ENCODE peak calls at places on chromosomes 16 and 17, in five cellular contexts. H, Y, Z, N and S are unnamed samples.

GRCh38 chr17:75295220-75296158 is 6.3 kb upstream of the SLC25A19 start:
- DNase-seq in Y (no peak), H (no peak), Z (no peak), N (peak; percentile 40), S (no peak)

GRCh38 chr17:7262192-7263070 is at the start of gene CLDN7:
- DNase-seq in N (no peak), Y (no peak), Z (no peak), H (no peak), S (no peak)

GRCh38 chr16:4004206-4004605 is 112.0 kb downstream of the ADCY9 start:
- DNase-seq in N (no peak), Y (no peak), H (no peak), Z (no peak), S (no peak)

GRCh38 chr16:50683689-50684374 is 2.7 kb upstream of the SNX20 start:
- DNase-seq in N (peak; percentile 67), H (no peak), Y (no peak), Z (no peak), S (peak; percentile 50)

GRCh38 chr17:76147211-76148014 is 6.4 kb upstream of the FOXJ1 start:
- DNase-seq in N (no peak), H (peak; percentile 31), Y (no peak), Z (no peak), S (no peak)

GRCh38 chr16:66287416-66287815 is 79.1 kb upstream of the CDH5 start:
- DNase-seq in Y (no peak), Z (no peak), H (no peak), N (no peak), S (no peak)

GRCh38 chr16:24036614-24037013 is 200.8 kb downstream of the PRKCB start:
- DNase-seq in N (peak; percentile 50), Z (peak; percentile 29), H (peak; percentile 40), Y (no peak), S (no peak)

GRCh38 chr17:72219824-72220473 is 99.1 kb downstream of the SOX9 start:
- DNase-seq in N (no peak), Y (no peak), H (no peak), Z (no peak), S (no peak)

GRCh38 chr17:42289863-42290165 is 1.5 kb downstream of the STAT5A start:
- DNase-seq in H (no peak), N (peak; percentile 68), Y (no peak), Z (peak; percentile 29), S (peak; percentile 37)

GRCh38 chr17:77441130-77441920 is 300.6 kb downstream of the SEC14L1 start:
- DNase-seq in H (no peak), Z (peak; percentile 84), N (peak; percentile 75), Y (no peak), S (peak; percentile 90)

GRCh38 chr17:27446569-27447301 is 9.5 kb upstream of the KSR1 start:
- DNase-seq in H (peak; percentile 84), Y (no peak), Z (no peak), N (no peak), S (no peak)

GRCh38 chr16:79318137-79318899 is 282.2 kb downstream of the MAF start:
- DNase-seq in H (no peak), Z (no peak), N (no peak), Y (no peak), S (no peak)

GRCh38 chr17:64092952-64093451 is 36.9 kb downstream of the ERN1 start:
- DNase-seq in N (no peak), Y (no peak), Z (no peak), H (no peak), S (no peak)

GRCh38 chr17:66541461-66542182 is 239.2 kb downstream of the PRKCA start:
- DNase-seq in Z (no peak), Y (no peak), N (peak; percentile 18), H (no peak), S (no peak)

GRCh38 chr17:29747660-29748059 is 124.9 kb upstream of the CORO6 start:
- DNase-seq in H (peak; percentile 60), Y (no peak), N (no peak), Z (no peak), S (no peak)

GRCh38 chr16:85586360-85587145 is 26.6 kb upstream of the GSE1 start:
- DNase-seq in Y (no peak), H (peak; percentile 64), N (no peak), Z (no peak), S (no peak)

GRCh38 chr16:89395150-89396142 is 94.9 kb downstream of the ANKRD11 start:
- DNase-seq in Y (peak; percentile 83), N (no peak), H (peak; percentile 98), Z (no peak), S (no peak)

GRCh38 chr17:18004901-18005305 is 32.2 kb downstream of the DRC3 start:
- DNase-seq in Y (no peak), Z (no peak), H (no peak), N (no peak), S (no peak)

GRCh38 chr17:64146418-64147109 is 16.6 kb upstream of the ERN1 start:
- DNase-seq in Z (peak; percentile 64), Y (no peak), H (peak; percentile 74), N (peak; percentile 51), S (peak; percentile 52)

GRCh38 chr16:63289834-63290460 is 1253.7 kb upstream of the CDH8 start:
- DNase-seq in N (peak; percentile 2), Y (no peak), H (peak; percentile 0), Z (no peak), S (no peak)

GRCh38 chr16:85677383-85677967 is 11.3 kb downstream of the GINS2 start:
- DNase-seq in Z (no peak), H (no peak), N (no peak), Y (no peak), S (no peak)

GRCh38 chr16:85171809-85172464 is 59.7 kb upstream of the CIBAR2 start:
- DNase-seq in H (peak; percentile 11), Z (no peak), Y (no peak), N (no peak), S (no peak)